ENCODE peak calls at places on chromosomes 5 and 9, in four cellular contexts. Z is cardiac muscle cell, R is SK-N-SH, K is transverse colon. X is an unnamed sample.

GRCh38 chr5:162429161-162429560 is 361.6 kb downstream of the GABRG2 start:
- DNase-seq in R (no peak), Z (no peak), K (no peak), X (no peak)

GRCh38 chr9:127083133-127083532 is 39.3 kb downstream of the ANGPTL2 start:
- DNase-seq in Z (no peak), R (no peak), K (no peak), X (no peak)

GRCh38 chr9:21995652-21996275 is 1.2 kb downstream of the CDKN2B-AS1 start:
- DNase-seq in Z (peak; percentile 43), K (peak; percentile 45), R (peak; percentile 68), X (peak; percentile 71)

GRCh38 chr5:162434311-162434710 is 366.7 kb downstream of the GABRG2 start:
- DNase-seq in R (no peak), Z (no peak), K (no peak), X (no peak)

GRCh38 chr9:134276463-134277245 is 49.6 kb upstream of the RXRA start:
- DNase-seq in K (no peak), Z (peak; percentile 81), R (no peak), X (no peak)

GRCh38 chr9:83034587-83034986 is 28.4 kb downstream of the RASEF start:
- DNase-seq in R (no peak), K (no peak), Z (no peak), X (no peak)

GRCh38 chr9:109779711-109780452 is at the start of gene PALM2AKAP2:
- DNase-seq in R (peak; percentile 47), K (peak; percentile 41), Z (peak; percentile 91), X (no peak)

GRCh38 chr5:178983728-178984127 is 11.4 kb downstream of the GRM6 start:
- DNase-seq in R (no peak), K (no peak), Z (no peak), X (no peak)

GRCh38 chr9:14111670-14112069 is 202.3 kb downstream of the NFIB start:
- DNase-seq in Z (no peak), K (no peak), R (no peak), X (no peak)

GRCh38 chr9:107827304-107827703 is 337.7 kb upstream of the KLF4 start:
- DNase-seq in Z (no peak), R (no peak), K (no peak), X (no peak)

GRCh38 chr5:170886210-170886894 is 24.5 kb downstream of the RANBP17 start:
- DNase-seq in K (no peak), Z (no peak), R (no peak), X (peak; percentile 17)
- H3K4me1 ChIP-seq in K (peaks cover 14% of the 10 kb centered on the region), Z (peaks cover 3% of the 10 kb centered on the region), R (no peaks in the 10 kb centered on the region), X (peaks cover 5% of the 10 kb centered on the region)

GRCh38 chr9:128322342-128323191 is at the start of the genes COQ4 and TRUB2:
- DNase-seq in R (peak; percentile 95), Z (peak; percentile 98), K (peak; percentile 95), X (peak; percentile 92)
- H3K4me1 ChIP-seq in R (peaks cover 11% of the 10 kb centered on the region), Z (peaks cover 13% of the 10 kb centered on the region), K (peaks cover 23% of the 10 kb centered on the region), X (peaks cover 4% of the 10 kb centered on the region)

GRCh38 chr5:1506242-1507015 is 17.3 kb downstream of the LPCAT1 start:
- DNase-seq in K (no peak), Z (no peak), R (no peak), X (no peak)
- H3K4me1 ChIP-seq in K (peaks cover 7% of the 10 kb centered on the region), Z (no peaks in the 10 kb centered on the region), R (no peaks in the 10 kb centered on the region), X (no peaks in the 10 kb centered on the region)

GRCh38 chr5:34657550-34657921 is 1.4 kb downstream of the RAI14 start:
- DNase-seq in R (peak; percentile 38), K (peak; percentile 13), Z (peak; percentile 44), X (peak; percentile 48)

GRCh38 chr5:34658023-34658422 is 1.9 kb downstream of the RAI14 start:
- DNase-seq in K (no peak), R (peak; percentile 51), Z (no peak), X (no peak)

GRCh38 chr5:34660444-34660843 is 4.3 kb downstream of the RAI14 start:
- DNase-seq in K (no peak), Z (no peak), R (no peak), X (no peak)

GRCh38 chr5:34656700-34657549 is 797 bp downstream of the RAI14 start:
- DNase-seq in Z (peak; percentile 33), R (peak; percentile 61), K (peak; percentile 13), X (peak; percentile 13)

GRCh38 chr5:34659168-34659567 is 3.0 kb downstream of the RAI14 start:
- DNase-seq in R (no peak), Z (no peak), K (no peak), X (no peak)
- H3K4me1 ChIP-seq in R (peaks cover 9% of the 10 kb centered on the region), Z (peaks cover 4% of the 10 kb centered on the region), K (peaks cover 22% of the 10 kb centered on the region), X (peaks cover 7% of the 10 kb centered on the region)

X was measured in Caco-2.